ENCODE peak calls at places on chromosomes 2 and 18, in seven cellular contexts. One of them, this sample, is unnamed. For H3K36me3, the result is how much of the 10 kb centered on the place peaks cover.

GRCh38 chr18:50859793-50860192 is 19.1 kb upstream of the ME2 start:
- DNase-seq in ovary: no peak
- DNase-seq in fibroblast of lung: no peak
- DNase-seq in MM.1S: no peak
- DNase-seq in adrenal gland: no peak
- DNase-seq in sigmoid colon: no peak
- DNase-seq in left ventricle myocardium inferior: no peak
- DNase-seq in this sample: no peak

GRCh38 chr2:178234648-178235047 is 40.3 kb downstream of the OSBPL6 start:
- DNase-seq in ovary: no peak
- DNase-seq in fibroblast of lung: no peak
- DNase-seq in MM.1S: no peak
- DNase-seq in adrenal gland: no peak
- DNase-seq in sigmoid colon: no peak
- DNase-seq in left ventricle myocardium inferior: no peak
- DNase-seq in this sample: no peak

GRCh38 chr18:44130365-44130942 is 550.2 kb upstream of the SETBP1 start:
- DNase-seq in ovary: no peak
- DNase-seq in fibroblast of lung: peak
- DNase-seq in MM.1S: peak
- DNase-seq in adrenal gland: no peak
- DNase-seq in sigmoid colon: no peak
- DNase-seq in left ventricle myocardium inferior: no peak
- DNase-seq in this sample: no peak

GRCh38 chr2:202019689-202020450 is 13.8 kb upstream of the FZD7 start:
- DNase-seq in ovary: peak
- DNase-seq in fibroblast of lung: peak
- DNase-seq in MM.1S: no peak
- DNase-seq in adrenal gland: no peak
- DNase-seq in sigmoid colon: peak
- DNase-seq in left ventricle myocardium inferior: peak
- DNase-seq in this sample: no peak

GRCh38 chr2:176763871-176764404 is 448.7 kb upstream of the HNRNPA3 start:
- DNase-seq in ovary: no peak
- DNase-seq in fibroblast of lung: no peak
- DNase-seq in MM.1S: no peak
- DNase-seq in adrenal gland: no peak
- DNase-seq in sigmoid colon: no peak
- DNase-seq in left ventricle myocardium inferior: no peak
- DNase-seq in this sample: no peak

GRCh38 chr18:36179562-36180334 is 7.5 kb upstream of the MOCOS start:
- DNase-seq in ovary: peak
- DNase-seq in fibroblast of lung: peak
- DNase-seq in MM.1S: no peak
- DNase-seq in adrenal gland: peak
- DNase-seq in sigmoid colon: peak
- DNase-seq in left ventricle myocardium inferior: peak
- DNase-seq in this sample: no peak

GRCh38 chr2:5695641-5696350 is 3.6 kb downstream of the SOX11 start:
- DNase-seq in ovary: no peak
- DNase-seq in fibroblast of lung: peak
- DNase-seq in MM.1S: peak
- DNase-seq in adrenal gland: no peak
- DNase-seq in sigmoid colon: no peak
- DNase-seq in left ventricle myocardium inferior: no peak
- DNase-seq in this sample: no peak

GRCh38 chr18:78242796-78243195 is 736.8 kb upstream of the SALL3 start:
- DNase-seq in ovary: no peak
- DNase-seq in fibroblast of lung: no peak
- DNase-seq in MM.1S: no peak
- DNase-seq in adrenal gland: no peak
- DNase-seq in sigmoid colon: no peak
- DNase-seq in left ventricle myocardium inferior: peak
- DNase-seq in this sample: no peak

GRCh38 chr18:24544141-24544498 is 83.7 kb downstream of the HRH4 start:
- DNase-seq in ovary: no peak
- DNase-seq in fibroblast of lung: peak
- DNase-seq in MM.1S: peak
- DNase-seq in adrenal gland: no peak
- DNase-seq in sigmoid colon: no peak
- DNase-seq in left ventricle myocardium inferior: no peak
- DNase-seq in this sample: no peak

GRCh38 chr2:46066116-46066515 is 231.1 kb upstream of the EPAS1 start:
- DNase-seq in ovary: no peak
- DNase-seq in fibroblast of lung: no peak
- DNase-seq in MM.1S: no peak
- DNase-seq in adrenal gland: no peak
- DNase-seq in sigmoid colon: no peak
- DNase-seq in left ventricle myocardium inferior: no peak
- DNase-seq in this sample: no peak

GRCh38 chr18:48629730-48630324 is 91.0 kb downstream of the CTIF start:
- DNase-seq in ovary: no peak
- DNase-seq in fibroblast of lung: peak
- DNase-seq in MM.1S: no peak
- DNase-seq in adrenal gland: peak
- DNase-seq in sigmoid colon: peak
- DNase-seq in left ventricle myocardium inferior: no peak
- DNase-seq in this sample: peak

GRCh38 chr2:149258531-149258930 is 71.9 kb upstream of the LYPD6 start:
- DNase-seq in ovary: no peak
- DNase-seq in fibroblast of lung: no peak
- DNase-seq in MM.1S: no peak
- DNase-seq in adrenal gland: no peak
- DNase-seq in sigmoid colon: no peak
- DNase-seq in left ventricle myocardium inferior: no peak
- DNase-seq in this sample: no peak

GRCh38 chr2:233162770-233163169 is 88.7 kb upstream of the ATG16L1 start:
- DNase-seq in ovary: no peak
- DNase-seq in fibroblast of lung: no peak
- DNase-seq in MM.1S: no peak
- DNase-seq in adrenal gland: no peak
- DNase-seq in sigmoid colon: no peak
- DNase-seq in left ventricle myocardium inferior: no peak
- DNase-seq in this sample: no peak

GRCh38 chr2:11757101-11757500 is 10.7 kb downstream of the LPIN1 start:
- DNase-seq in ovary: no peak
- DNase-seq in fibroblast of lung: no peak
- DNase-seq in MM.1S: peak
- DNase-seq in adrenal gland: no peak
- DNase-seq in sigmoid colon: no peak
- DNase-seq in left ventricle myocardium inferior: no peak
- DNase-seq in this sample: no peak

GRCh38 chr2:33242845-33243244 is 233.6 kb upstream of the RASGRP3 start:
- DNase-seq in ovary: no peak
- DNase-seq in fibroblast of lung: no peak
- DNase-seq in MM.1S: no peak
- DNase-seq in adrenal gland: no peak
- DNase-seq in sigmoid colon: no peak
- DNase-seq in left ventricle myocardium inferior: no peak
- DNase-seq in this sample: no peak

GRCh38 chr2:127419112-127419430 is 844 bp downstream of the PROC start:
- DNase-seq in ovary: no peak
- DNase-seq in fibroblast of lung: no peak
- DNase-seq in MM.1S: no peak
- DNase-seq in adrenal gland: no peak
- DNase-seq in sigmoid colon: no peak
- DNase-seq in left ventricle myocardium inferior: no peak
- DNase-seq in this sample: no peak

GRCh38 chr2:119279666-119280065 is 56.0 kb downstream of the STEAP3 start:
- DNase-seq in ovary: no peak
- DNase-seq in fibroblast of lung: no peak
- DNase-seq in MM.1S: no peak
- DNase-seq in adrenal gland: no peak
- DNase-seq in sigmoid colon: no peak
- DNase-seq in left ventricle myocardium inferior: no peak
- DNase-seq in this sample: no peak

GRCh38 chr2:223697921-223698645 is 95.9 kb upstream of the SCG2 start:
- DNase-seq in ovary: no peak
- DNase-seq in fibroblast of lung: peak
- DNase-seq in MM.1S: no peak
- DNase-seq in adrenal gland: no peak
- DNase-seq in sigmoid colon: no peak
- DNase-seq in left ventricle myocardium inferior: no peak
- DNase-seq in this sample: no peak

GRCh38 chr2:223688094-223688835 is 86.1 kb upstream of the SCG2 start:
- DNase-seq in ovary: no peak
- DNase-seq in fibroblast of lung: no peak
- DNase-seq in MM.1S: no peak
- DNase-seq in adrenal gland: no peak
- DNase-seq in sigmoid colon: no peak
- DNase-seq in left ventricle myocardium inferior: no peak
- DNase-seq in this sample: no peak

GRCh38 chr2:223696719-223697118 is 94.6 kb upstream of the SCG2 start:
- DNase-seq in ovary: no peak
- DNase-seq in fibroblast of lung: peak
- DNase-seq in MM.1S: no peak
- DNase-seq in adrenal gland: no peak
- DNase-seq in sigmoid colon: no peak
- DNase-seq in left ventricle myocardium inferior: no peak
- DNase-seq in this sample: no peak

GRCh38 chr2:223697316-223697875 is 95.2 kb upstream of the SCG2 start:
- DNase-seq in ovary: no peak
- DNase-seq in fibroblast of lung: peak
- DNase-seq in MM.1S: no peak
- DNase-seq in adrenal gland: no peak
- DNase-seq in sigmoid colon: no peak
- DNase-seq in left ventricle myocardium inferior: no peak
- DNase-seq in this sample: no peak

GRCh38 chr2:223692227-223692947 is 90.2 kb upstream of the SCG2 start:
- DNase-seq in ovary: peak
- DNase-seq in fibroblast of lung: peak
- DNase-seq in MM.1S: no peak
- DNase-seq in adrenal gland: peak
- DNase-seq in sigmoid colon: no peak
- DNase-seq in left ventricle myocardium inferior: no peak
- DNase-seq in this sample: no peak
- TF ChIP-seq CTCF in ovary: no peak
- TF ChIP-seq CTCF in fibroblast of lung: peak
- TF ChIP-seq CTCF in MM.1S: peak
- TF ChIP-seq CTCF in adrenal gland: peak
- TF ChIP-seq CTCF in sigmoid colon: peak
- TF ChIP-seq CTCF in left ventricle myocardium inferior: peak
- TF ChIP-seq CTCF in this sample: peak

GRCh38 chr2:9601397-9601796 is 29.4 kb downstream of the YWHAQ start:
- DNase-seq in ovary: no peak
- DNase-seq in fibroblast of lung: no peak
- DNase-seq in MM.1S: no peak
- DNase-seq in adrenal gland: no peak
- DNase-seq in sigmoid colon: no peak
- DNase-seq in left ventricle myocardium inferior: no peak
- DNase-seq in this sample: no peak

GRCh38 chr2:9602412-9602811 is 28.4 kb downstream of the YWHAQ start:
- DNase-seq in ovary: no peak
- DNase-seq in fibroblast of lung: no peak
- DNase-seq in MM.1S: no peak
- DNase-seq in adrenal gland: no peak
- DNase-seq in sigmoid colon: no peak
- DNase-seq in left ventricle myocardium inferior: no peak
- DNase-seq in this sample: no peak

GRCh38 chr2:9595746-9596145 is 35.1 kb downstream of the YWHAQ start:
- DNase-seq in ovary: no peak
- DNase-seq in fibroblast of lung: no peak
- DNase-seq in MM.1S: no peak
- DNase-seq in adrenal gland: no peak
- DNase-seq in sigmoid colon: no peak
- DNase-seq in left ventricle myocardium inferior: no peak
- DNase-seq in this sample: no peak

GRCh38 chr2:9596621-9597311 is 34.0 kb downstream of the YWHAQ start:
- DNase-seq in ovary: no peak
- DNase-seq in fibroblast of lung: no peak
- DNase-seq in MM.1S: no peak
- DNase-seq in adrenal gland: no peak
- DNase-seq in sigmoid colon: no peak
- DNase-seq in left ventricle myocardium inferior: no peak
- DNase-seq in this sample: no peak

DNA sequence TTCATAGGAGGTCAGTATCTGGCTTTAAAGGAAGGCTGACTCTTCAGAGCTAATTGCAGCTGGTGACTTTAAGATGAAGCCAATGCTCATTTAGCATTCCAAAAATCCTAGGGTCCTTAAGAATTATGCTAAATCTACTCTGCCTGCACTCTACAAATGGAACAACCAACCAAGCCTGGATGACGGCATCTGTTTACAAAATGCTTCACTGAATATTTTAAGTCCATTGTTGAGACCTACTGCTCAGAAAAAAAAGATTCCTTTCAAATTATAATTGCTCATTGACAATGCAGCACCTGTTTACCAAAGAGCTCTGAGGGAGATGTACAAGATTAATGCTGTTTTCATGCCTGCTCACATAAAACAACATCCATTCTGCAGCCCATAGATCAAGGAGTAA is 31.4 kb downstream of the YWHAQ start:
- DNase-seq in ovary: no peak
- DNase-seq in fibroblast of lung: no peak
- DNase-seq in MM.1S: no peak
- DNase-seq in adrenal gland: no peak
- DNase-seq in sigmoid colon: no peak
- DNase-seq in left ventricle myocardium inferior: no peak
- DNase-seq in this sample: no peak
- H3K36me3 ChIP-seq in ovary: under half
- H3K36me3 ChIP-seq in fibroblast of lung: under half
- H3K36me3 ChIP-seq in MM.1S: under half
- H3K36me3 ChIP-seq in adrenal gland: under half
- H3K36me3 ChIP-seq in sigmoid colon: under half
- H3K36me3 ChIP-seq in left ventricle myocardium inferior: under half
- H3K36me3 ChIP-seq in this sample: under half

GRCh38 chr18:3604626-3605408 is 154.8 kb downstream of the TGIF1 start:
- DNase-seq in ovary: no peak
- DNase-seq in fibroblast of lung: peak
- DNase-seq in MM.1S: peak
- DNase-seq in adrenal gland: no peak
- DNase-seq in sigmoid colon: peak
- DNase-seq in left ventricle myocardium inferior: no peak
- DNase-seq in this sample: peak
- H3K4me3 ChIP-seq in ovary: peak
- H3K4me3 ChIP-seq in fibroblast of lung: peak
- H3K4me3 ChIP-seq in MM.1S: peak
- H3K4me3 ChIP-seq in adrenal gland: no peak
- H3K4me3 ChIP-seq in sigmoid colon: peak
- H3K4me3 ChIP-seq in left ventricle myocardium inferior: peak
- H3K4me3 ChIP-seq in this sample: peak

GRCh38 chr2:100376836-100377235 is 40.6 kb downstream of the CHST10 start:
- DNase-seq in ovary: no peak
- DNase-seq in fibroblast of lung: no peak
- DNase-seq in MM.1S: no peak
- DNase-seq in adrenal gland: no peak
- DNase-seq in sigmoid colon: no peak
- DNase-seq in left ventricle myocardium inferior: no peak
- DNase-seq in this sample: no peak

GRCh38 chr2:100383954-100384353 is 33.5 kb downstream of the CHST10 start:
- DNase-seq in ovary: no peak
- DNase-seq in fibroblast of lung: no peak
- DNase-seq in MM.1S: no peak
- DNase-seq in adrenal gland: no peak
- DNase-seq in sigmoid colon: no peak
- DNase-seq in left ventricle myocardium inferior: no peak
- DNase-seq in this sample: no peak

GRCh38 chr2:100380681-100381080 is 36.8 kb downstream of the CHST10 start:
- DNase-seq in ovary: no peak
- DNase-seq in fibroblast of lung: no peak
- DNase-seq in MM.1S: no peak
- DNase-seq in adrenal gland: no peak
- DNase-seq in sigmoid colon: no peak
- DNase-seq in left ventricle myocardium inferior: no peak
- DNase-seq in this sample: no peak

GRCh38 chr2:100383306-100383705 is 34.2 kb downstream of the CHST10 start:
- DNase-seq in ovary: no peak
- DNase-seq in fibroblast of lung: no peak
- DNase-seq in MM.1S: no peak
- DNase-seq in adrenal gland: peak
- DNase-seq in sigmoid colon: no peak
- DNase-seq in left ventricle myocardium inferior: no peak
- DNase-seq in this sample: no peak

GRCh38 chr2:100381240-100381639 is 36.2 kb downstream of the CHST10 start:
- DNase-seq in ovary: peak
- DNase-seq in fibroblast of lung: peak
- DNase-seq in MM.1S: peak
- DNase-seq in adrenal gland: peak
- DNase-seq in sigmoid colon: peak
- DNase-seq in left ventricle myocardium inferior: peak
- DNase-seq in this sample: peak
- TF ChIP-seq CTCF in ovary: peak
- TF ChIP-seq CTCF in fibroblast of lung: peak
- TF ChIP-seq CTCF in MM.1S: peak
- TF ChIP-seq CTCF in adrenal gland: peak
- TF ChIP-seq CTCF in sigmoid colon: peak
- TF ChIP-seq CTCF in left ventricle myocardium inferior: peak
- TF ChIP-seq CTCF in this sample: peak